ENCODE peak calls at places on chromosome 13, in seven cellular contexts. A is heart right ventricle, L is AG04450, P is lower leg skin, R is fibroblast of lung, X is brain microvascular endothelial cell, O is dorsolateral prefrontal cortex. B is an unnamed sample.

GRCh38 chr13:101946411-101946810 is 455.4 kb downstream of the FGF14 start:
- DNase-seq in L (no peak), P (no peak), X (no peak), R (no peak), A (no peak), O (no peak), B (no peak)

GRCh38 chr13:42597505-42597904 is 23.6 kb downstream of the TNFSF11 start:
- DNase-seq in R (no peak), L (no peak), X (no peak), P (no peak), O (no peak), A (no peak), B (no peak)

GRCh38 chr13:94345374-94346195 is 133.9 kb downstream of the DCT start:
- DNase-seq in P (no peak), O (no peak), L (no peak), A (no peak), X (no peak), R (peak), B (no peak)

GRCh38 chr13:101700598-101700997 is 248.1 kb downstream of the ITGBL1 start:
- DNase-seq in A (no peak), O (no peak), P (no peak), R (peak), L (no peak), X (peak), B (no peak)

GRCh38 chr13:45807520-45808099 is 43.9 kb downstream of the SIAH3 start:
- DNase-seq in O (no peak), L (no peak), R (peak), P (no peak), A (no peak), X (peak), B (no peak)

GRCh38 chr13:48567521-48568331 is 34.8 kb upstream of the RCBTB2 start:
- DNase-seq in R (no peak), X (no peak), L (no peak), P (no peak), A (no peak), O (no peak), B (no peak)

GRCh38 chr13:53098455-53098854 is 69.8 kb downstream of the OLFM4 start:
- DNase-seq in X (no peak), A (no peak), R (no peak), L (no peak), P (no peak), O (no peak), B (no peak)

GRCh38 chr13:25085125-25085742 is 10.7 kb upstream of the PABPC3 start:
- DNase-seq in A (no peak), R (peak), P (no peak), L (no peak), O (no peak), X (peak), B (no peak)

GRCh38 chr13:112042496-112042895 is 24.5 kb upstream of the SOX1 start:
- DNase-seq in O (no peak), A (no peak), R (no peak), X (no peak), P (no peak), L (no peak), B (no peak)

GRCh38 chr13:99059498-99060070 is 81.7 kb upstream of the DOCK9 start:
- DNase-seq in R (no peak), X (peak), O (no peak), A (no peak), P (no peak), L (no peak), B (no peak)

GRCh38 chr13:84433024-84433423 is 550.8 kb upstream of the SLITRK1 start:
- DNase-seq in R (peak), P (no peak), A (no peak), O (no peak), L (peak), X (peak), B (peak)

GRCh38 chr13:24075137-24075975 is 85.2 kb upstream of the SPATA13 start:
- DNase-seq in P (no peak), A (no peak), R (no peak), L (no peak), O (no peak), X (no peak), B (no peak)

GRCh38 chr13:110445722-110446569 is 115.6 kb downstream of the RAB20 start:
- DNase-seq in O (no peak), L (no peak), R (no peak), X (no peak), P (peak), A (no peak), B (no peak)

GRCh38 chr13:79402074-79402635 is 3.9 kb downstream of the RBM26 start:
- DNase-seq in P (no peak), X (no peak), R (no peak), A (no peak), L (no peak), O (no peak), B (no peak)

GRCh38 chr13:52411629-52412028 is 5.7 kb upstream of the THSD1 start:
- DNase-seq in L (peak), O (no peak), P (no peak), R (peak), A (no peak), X (peak), B (no peak)

GRCh38 chr13:22703601-22704209 is 477.1 kb upstream of the SGCG start:
- DNase-seq in P (no peak), A (no peak), X (no peak), O (no peak), R (no peak), L (no peak), B (no peak)

GRCh38 chr13:100451923-100452322 is 136.7 kb downstream of the GGACT start:
- DNase-seq in P (no peak), O (no peak), X (no peak), L (no peak), R (no peak), A (no peak), B (no peak)

GRCh38 chr13:113458218-113459065 is 5.2 kb upstream of the ADPRHL1 start:
- DNase-seq in O (no peak), L (peak), X (peak), P (peak), R (peak), A (no peak), B (no peak)

GRCh38 chr13:26601669-26602068 is 44.2 kb downstream of the WASF3 start:
- DNase-seq in A (no peak), R (peak), P (no peak), L (no peak), O (no peak), X (peak), B (no peak)
- TF ChIP-seq CTCF in A (no peak), R (no peak), P (no peak), L (no peak), O (no peak), X (no peak), B (peak)

GRCh38 chr13:50387124-50387581 is 371.9 kb downstream of the KCNRG start:
- DNase-seq in L (no peak), P (no peak), A (peak), X (no peak), O (peak), R (peak), B (no peak)
- H3K4me3 ChIP-seq in L (no peak), P (no peak), A (peak), X (no peak), O (no peak), R (no peak), B (no peak)

GRCh38 chr13:72839831-72840426 is 58.0 kb downstream of the PIBF1 start:
- DNase-seq in O (no peak), X (peak), P (no peak), A (no peak), R (peak), L (peak), B (no peak)
- TF ChIP-seq CTCF in O (peak), X (peak), P (no peak), A (peak), R (peak), L (peak), B (peak)

GRCh38 chr13:30850867-30851211 is 55.2 kb upstream of the MEDAG start:
- DNase-seq in R (no peak), L (no peak), O (no peak), X (no peak), P (no peak), A (no peak), B (no peak)
- H3K4me3 ChIP-seq in R (no peak), L (no peak), O (no peak), X (no peak), P (no peak), A (no peak), B (no peak)

GRCh38 chr13:90360785-90361184 is 986.7 kb upstream of the MIR17HG start:
- DNase-seq in P (no peak), O (no peak), L (no peak), A (no peak), X (no peak), R (no peak), B (no peak)

GRCh38 chr13:90362718-90363117 is 984.8 kb upstream of the MIR17HG start:
- DNase-seq in O (no peak), A (no peak), X (peak), P (no peak), L (no peak), R (peak), B (no peak)

GRCh38 chr13:90365130-90365529 is 982.4 kb upstream of the MIR17HG start:
- DNase-seq in L (no peak), R (peak), P (no peak), A (no peak), O (no peak), X (no peak), B (no peak)
- TF ChIP-seq CTCF in L (peak), R (peak), P (no peak), A (peak), O (no peak), X (peak), B (peak)

DNA sequence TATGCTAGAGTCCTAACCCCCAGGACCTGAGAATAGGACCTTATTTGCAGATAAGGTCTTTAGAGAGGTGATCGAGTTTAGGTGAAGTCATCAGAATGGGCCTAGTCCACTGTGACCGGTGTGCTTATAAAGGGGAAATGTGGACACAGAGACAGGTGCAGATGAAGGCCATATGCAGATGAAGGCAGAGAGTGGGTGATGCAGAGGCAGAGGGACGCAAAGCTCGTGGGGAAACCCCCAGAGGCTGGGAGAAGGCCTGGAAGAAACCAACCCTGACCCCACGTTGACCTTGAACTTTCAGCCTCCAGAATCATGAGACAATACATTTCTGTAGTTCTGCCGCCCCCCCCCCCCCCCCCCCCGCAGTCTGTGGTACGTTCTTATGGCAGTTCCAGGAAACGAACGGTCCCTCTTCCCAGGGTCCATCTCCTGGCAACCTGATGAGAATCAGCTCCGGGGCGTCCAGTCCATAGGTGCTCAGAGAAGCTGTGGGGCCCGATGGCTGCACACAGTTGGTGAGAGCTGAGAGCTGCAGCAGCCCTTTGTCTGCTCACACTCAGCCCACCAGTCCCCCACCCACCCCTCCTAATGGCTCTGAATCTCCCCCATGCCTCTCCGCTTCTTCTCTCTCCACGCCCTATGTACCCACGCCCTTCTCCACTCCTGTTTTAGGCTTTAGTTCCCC is 218.2 kb upstream of the MAB21L1 start:
- DNase-seq in L (no peak), X (no peak), P (peak), A (no peak), O (no peak), R (no peak), B (no peak)
- H3K4me3 ChIP-seq in L (no peak), X (no peak), P (no peak), A (no peak), O (no peak), R (no peak), B (no peak)

GRCh38 chr13:76853481-76853880 is 32.7 kb downstream of the KCTD12 start:
- DNase-seq in O (no peak), A (no peak), L (no peak), X (no peak), P (no peak), R (peak), B (no peak)
- TF ChIP-seq CTCF in O (no peak), A (no peak), L (no peak), X (no peak), P (no peak), R (no peak), B (no peak)

B was measured in BJ.